ENCODE peak calls at places on chromosomes 13 and 19, in nine cellular contexts. J is upper lobe of left lung, D is ovary, O is suprapubic skin, I is stomach, S is tibial nerve, R is sigmoid colon, X is A549, K is esophagus muscularis mucosa. T is an unnamed sample.

GRCh38 chr19:56829586-56829985 is 10.9 kb downstream of the PEG3 start:
- DNase-seq in X (no peak), S (no peak), D (no peak), R (no peak), K (no peak), O (no peak), I (no peak), J (no peak), T (no peak)

GRCh38 chr19:918481-919156 is 1.5 kb downstream of the KISS1R start:
- DNase-seq in X (no peak), I (no peak), O (no peak), D (no peak), R (no peak), K (no peak), J (peak), S (no peak), T (no peak)

GRCh38 chr13:73465629-73465974 is 406.8 kb downstream of the KLF5 start:
- DNase-seq in S (no peak), O (no peak), R (no peak), K (no peak), X (peak), J (no peak), D (no peak), I (no peak), T (peak)

GRCh38 chr19:6767357-6768235 is at the start of gene SH2D3A:
- DNase-seq in D (peak), K (no peak), S (no peak), J (peak), O (peak), X (peak), I (peak), R (peak), T (peak)

GRCh38 chr19:18939922-18940775 is 868 bp downstream of the HOMER3 start:
- DNase-seq in D (peak), R (peak), I (peak), O (peak), K (no peak), X (no peak), J (peak), S (peak), T (peak)

GRCh38 chr19:55689366-55690108 is 14.5 kb downstream of the EPN1 start:
- DNase-seq in O (peak), I (no peak), K (no peak), D (no peak), J (peak), X (no peak), R (peak), S (no peak), T (no peak)

GRCh38 chr13:25429466-25429865 is 57.7 kb downstream of the ATP8A2 start:
- DNase-seq in J (peak), D (no peak), S (no peak), X (no peak), I (no peak), O (no peak), K (no peak), R (no peak), T (no peak)

GRCh38 chr19:45667620-45668341 is at the start of gene GIPR:
- DNase-seq in S (no peak), J (peak), K (no peak), D (no peak), I (peak), O (no peak), R (no peak), X (peak), T (peak)

GRCh38 chr13:99031725-99032298 is 53.9 kb upstream of the DOCK9 start:
- DNase-seq in D (no peak), S (no peak), J (no peak), O (no peak), K (no peak), R (no peak), X (no peak), I (no peak), T (no peak)

GRCh38 chr19:8481191-8481590 is 21.2 kb downstream of the PRAM1 start:
- DNase-seq in K (no peak), J (peak), S (no peak), I (no peak), D (no peak), O (peak), R (no peak), X (no peak), T (no peak)

GRCh38 chr13:107819071-107819470 is 396.3 kb downstream of the LIG4 start:
- DNase-seq in D (no peak), R (no peak), X (no peak), J (no peak), I (no peak), K (no peak), O (no peak), S (no peak), T (no peak)

GRCh38 chr19:5397804-5398692 is 57.2 kb upstream of the ZNRF4 start:
- DNase-seq in O (no peak), S (no peak), R (no peak), D (no peak), X (peak), J (no peak), K (no peak), I (no peak), T (no peak)

GRCh38 chr19:13132471-13133166 is 14.6 kb downstream of the NACC1 start:
- DNase-seq in S (no peak), O (no peak), D (no peak), K (no peak), J (no peak), X (no peak), R (no peak), I (no peak), T (no peak)

GRCh38 chr19:19550454-19550842 is 12.4 kb downstream of the CILP2 start:
- DNase-seq in I (no peak), S (no peak), O (no peak), X (no peak), K (no peak), J (no peak), R (no peak), D (no peak), T (no peak)

GRCh38 chr13:50908371-50908770 is 1.2 kb upstream of the RNASEH2B start:
- DNase-seq in S (no peak), O (no peak), J (no peak), I (no peak), K (no peak), D (no peak), X (no peak), R (no peak), T (no peak)

GRCh38 chr13:111177803-111178389 is 62.8 kb downstream of the ARHGEF7 start:
- DNase-seq in O (no peak), K (no peak), I (no peak), S (no peak), X (no peak), D (no peak), R (no peak), J (no peak), T (no peak)

GRCh38 chr19:50040967-50041366 is 15.2 kb downstream of the ZNF473 start:
- DNase-seq in X (no peak), K (no peak), O (no peak), D (no peak), J (no peak), R (no peak), I (peak), S (no peak), T (no peak)

GRCh38 chr19:28519950-28520861 is 692.7 kb downstream of the UQCRFS1 start:
- DNase-seq in O (no peak), J (peak), R (no peak), X (no peak), S (no peak), D (no peak), K (peak), I (no peak), T (no peak)

GRCh38 chr13:112771139-112771876 is 81.5 kb downstream of the ATP11A start:
- DNase-seq in D (no peak), K (no peak), R (no peak), X (no peak), S (no peak), O (no peak), J (no peak), I (no peak), T (no peak)

GRCh38 chr13:27023385-27023784 is 148.2 kb downstream of the USP12 start:
- DNase-seq in K (no peak), S (no peak), D (no peak), X (no peak), J (no peak), O (no peak), R (no peak), I (no peak), T (no peak)

GRCh38 chr19:58351558-58351878 is 1.8 kb downstream of the A1BG start:
- DNase-seq in D (no peak), X (no peak), S (no peak), R (no peak), O (no peak), J (no peak), K (no peak), I (no peak), T (no peak)

GRCh38 chr13:100588350-100589177 is at the start of gene GGACT:
- DNase-seq in X (peak), S (peak), R (peak), K (no peak), J (peak), O (peak), D (peak), I (peak), T (peak)

GRCh38 chr19:34241513-34242337 is 12.6 kb upstream of the GARRE1 start:
- DNase-seq in J (peak), D (no peak), X (peak), S (no peak), K (no peak), O (peak), R (no peak), I (peak), T (peak)

GRCh38 chr19:16014923-16015804 is 61.1 kb upstream of the TPM4 start:
- DNase-seq in D (peak), K (no peak), X (no peak), S (no peak), O (no peak), R (no peak), J (no peak), I (peak), T (no peak)

DNA sequence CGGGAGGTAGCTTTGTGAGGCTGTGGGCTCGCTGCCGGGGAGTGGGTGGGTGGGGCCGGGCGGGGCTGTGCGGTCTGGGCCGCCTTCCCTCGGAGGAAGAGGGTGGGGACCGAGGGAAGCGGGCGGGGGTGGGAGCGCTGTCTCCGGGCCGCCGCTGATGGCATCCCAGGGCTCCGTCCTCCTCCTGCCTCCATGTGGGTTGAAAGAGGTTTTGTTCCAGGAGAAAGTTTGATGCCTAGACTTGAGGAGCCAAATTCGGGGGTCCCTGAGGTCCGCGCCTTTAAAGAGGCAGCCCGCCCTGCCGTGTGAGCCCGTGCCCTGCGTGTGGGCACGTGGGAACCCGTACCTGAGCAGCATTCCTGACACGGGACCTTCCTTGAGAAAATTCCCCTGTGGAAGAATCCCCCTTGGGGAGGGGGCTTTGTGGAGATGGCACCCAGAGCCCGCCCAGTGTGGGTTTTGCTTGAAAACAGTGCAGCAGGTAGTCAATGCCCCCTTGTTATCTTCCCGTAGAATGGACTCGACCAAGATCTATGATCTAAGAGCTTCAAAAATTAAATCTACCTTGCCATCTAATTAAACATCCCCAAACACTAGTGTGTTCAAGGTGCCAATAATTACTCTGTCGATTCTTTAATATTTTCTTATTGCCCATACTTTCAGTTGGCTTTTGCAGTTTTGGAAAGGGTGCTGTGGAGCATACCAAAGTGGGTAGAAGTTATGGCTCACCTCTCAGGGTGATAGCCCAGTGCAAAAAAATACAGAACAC is 107.8 kb downstream of the RXFP2 start:
- DNase-seq in J (no peak), D (no peak), X (no peak), K (no peak), I (no peak), R (peak), S (no peak), O (no peak), T (no peak)
- TF ChIP-seq EP300 in J (no peak), D (no peak), X (no peak), K (no peak), I (no peak), R (no peak), S (no peak), O (no peak), T (no peak)

GRCh38 chr13:46914341-46914740 is 17.5 kb upstream of the HTR2A start:
- DNase-seq in J (no peak), K (no peak), O (no peak), S (no peak), R (no peak), X (no peak), D (no peak), I (no peak), T (no peak)
- TF ChIP-seq EP300 in J (no peak), K (no peak), O (no peak), S (no peak), R (no peak), X (no peak), D (no peak), I (no peak), T (no peak)

GRCh38 chr13:102197193-102197592 is 204.7 kb downstream of the FGF14 start:
- DNase-seq in S (no peak), R (no peak), X (peak), I (no peak), J (no peak), D (no peak), K (no peak), O (no peak), T (no peak)

GRCh38 chr13:102198418-102199322 is 203.2 kb downstream of the FGF14 start:
- DNase-seq in J (no peak), O (no peak), S (no peak), K (no peak), I (no peak), X (no peak), R (no peak), D (no peak), T (no peak)

GRCh38 chr13:102190930-102191329 is 210.9 kb downstream of the FGF14 start:
- DNase-seq in D (no peak), J (no peak), X (no peak), I (no peak), S (no peak), R (no peak), O (no peak), K (no peak), T (no peak)

GRCh38 chr13:102191951-102192461 is 209.8 kb downstream of the FGF14 start:
- DNase-seq in K (no peak), R (no peak), J (no peak), D (no peak), S (no peak), O (no peak), X (no peak), I (no peak), T (no peak)

DNA sequence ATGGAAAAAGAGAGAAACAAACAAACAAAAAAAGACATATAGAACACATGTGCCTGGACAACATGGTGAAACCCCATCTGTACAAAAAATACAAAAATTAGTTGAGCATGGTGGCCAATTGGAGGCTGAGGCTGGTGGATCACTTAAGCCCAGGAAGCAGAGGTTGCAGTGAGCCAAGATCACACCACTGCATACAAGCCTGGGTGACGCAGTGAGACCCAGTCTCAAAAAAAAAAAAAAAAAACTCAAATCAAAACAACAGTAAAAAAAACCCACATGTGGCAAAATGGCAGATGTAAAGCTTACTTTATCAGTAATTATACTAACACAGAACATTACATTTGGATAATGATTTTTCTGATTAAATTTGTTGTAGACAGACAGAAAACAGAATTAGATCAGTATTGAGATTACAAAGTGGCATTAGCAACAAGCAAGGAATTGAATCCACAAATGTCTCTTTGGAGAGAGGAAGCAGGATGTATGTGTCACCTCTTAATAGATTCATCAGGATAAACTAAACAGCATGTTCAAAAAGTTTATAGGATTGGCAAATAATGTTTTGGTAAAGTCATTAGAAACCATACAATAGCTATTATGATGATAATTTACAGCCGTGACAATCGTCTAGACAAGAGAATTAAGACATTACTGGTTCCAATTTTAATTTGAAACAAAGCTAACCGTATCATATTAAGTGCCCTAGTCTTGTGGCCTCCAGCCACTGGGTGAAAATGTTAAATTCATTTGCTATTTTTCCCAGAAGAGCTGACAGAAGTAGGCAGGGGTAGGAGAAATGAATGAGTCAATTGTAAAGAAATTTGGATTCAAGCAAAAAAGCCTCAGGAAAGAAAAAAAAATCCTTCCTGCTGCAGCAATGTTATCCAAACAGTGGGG is 206.0 kb downstream of the FGF14 start:
- DNase-seq in I (no peak), D (no peak), X (no peak), S (no peak), K (no peak), R (no peak), J (no peak), O (no peak), T (no peak)
- TF ChIP-seq EP300 in I (no peak), D (no peak), X (no peak), S (no peak), K (no peak), R (no peak), J (no peak), O (no peak), T (no peak)

DNA sequence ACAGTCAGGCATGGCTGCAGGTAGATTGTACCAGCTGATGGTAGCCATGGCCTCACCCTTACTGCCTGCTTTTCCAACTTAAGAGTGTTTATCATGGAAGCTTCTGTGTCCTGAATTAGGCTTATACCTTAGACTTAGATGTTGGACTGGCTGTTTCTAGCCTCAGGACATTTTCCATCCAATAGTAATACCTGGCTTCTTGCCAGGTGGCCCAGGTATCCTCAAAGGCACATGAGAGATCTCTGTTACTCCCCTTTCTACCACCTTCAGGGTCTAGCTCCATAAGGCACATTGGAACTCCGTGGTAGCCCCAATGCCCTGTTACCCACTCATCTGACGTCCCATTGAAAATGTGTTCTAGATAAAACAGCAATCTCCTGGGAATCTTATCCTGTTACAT is 407.5 kb downstream of the SPRY2 start:
- DNase-seq in D (no peak), S (no peak), J (no peak), X (no peak), O (no peak), R (no peak), I (no peak), K (no peak), T (no peak)
- TF ChIP-seq EP300 in D (no peak), S (no peak), J (no peak), X (no peak), O (no peak), R (no peak), I (no peak), K (no peak), T (no peak)

GRCh38 chr19:10419646-10420443 is 493 bp upstream of the PDE4A start:
- DNase-seq in S (no peak), K (no peak), J (peak), X (peak), R (no peak), I (no peak), O (no peak), D (no peak), T (no peak)
- TF ChIP-seq EP300 in S (no peak), K (no peak), J (no peak), X (no peak), R (no peak), I (no peak), O (no peak), D (no peak), T (no peak)

GRCh38 chr13:40680659-40681323 is 14.3 kb upstream of the FOXO1 start:
- DNase-seq in I (no peak), O (no peak), D (no peak), R (no peak), X (no peak), S (no peak), J (no peak), K (no peak), T (no peak)

GRCh38 chr13:40677064-40677463 is 10.6 kb upstream of the FOXO1 start:
- DNase-seq in J (no peak), X (no peak), R (no peak), O (no peak), S (no peak), I (no peak), K (no peak), D (no peak), T (no peak)

GRCh38 chr13:40682449-40683240 is 16.2 kb upstream of the FOXO1 start:
- DNase-seq in J (no peak), I (no peak), O (no peak), S (no peak), D (no peak), X (peak), K (no peak), R (no peak), T (no peak)

GRCh38 chr13:40679586-40679985 is 13.1 kb upstream of the FOXO1 start:
- DNase-seq in R (no peak), K (no peak), I (no peak), X (no peak), O (no peak), D (no peak), J (no peak), S (no peak), T (no peak)

GRCh38 chr13:40681341-40682051 is 15.1 kb upstream of the FOXO1 start:
- DNase-seq in O (no peak), R (no peak), K (no peak), D (no peak), I (no peak), S (no peak), J (no peak), X (no peak), T (no peak)
- TF ChIP-seq EP300 in O (no peak), R (no peak), K (no peak), D (no peak), I (no peak), S (no peak), J (no peak), X (no peak), T (no peak)

DNA sequence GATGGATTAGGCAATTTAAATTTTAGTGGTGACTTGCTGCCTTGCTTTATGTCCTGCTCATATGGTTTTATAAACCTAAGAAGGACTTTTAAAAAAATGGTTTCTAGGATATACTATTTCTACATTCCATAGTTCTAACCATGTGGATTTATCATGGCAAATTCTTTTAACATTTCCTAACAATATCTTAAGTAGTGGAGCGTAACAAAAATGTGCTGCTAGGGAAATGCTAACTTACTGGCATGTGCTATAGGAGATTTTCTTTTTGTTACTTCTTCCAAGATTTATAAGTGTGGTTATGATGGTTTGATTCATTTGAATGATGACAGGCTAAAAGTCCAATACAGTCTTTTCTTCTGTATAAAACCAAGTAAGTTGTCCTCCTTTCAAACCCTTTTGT is 713.7 kb downstream of the SLITRK1 start:
- DNase-seq in X (no peak), O (no peak), D (no peak), J (no peak), R (no peak), K (no peak), I (no peak), S (no peak), T (no peak)
- TF ChIP-seq EP300 in X (no peak), O (no peak), D (no peak), J (no peak), R (no peak), K (no peak), I (no peak), S (no peak), T (no peak)

GRCh38 chr13:97240789-97241734 is 18.9 kb downstream of the MBNL2 start:
- DNase-seq in S (no peak), K (no peak), D (no peak), I (no peak), O (no peak), R (no peak), X (no peak), J (no peak), T (no peak)

GRCh38 chr13:97239943-97240788 is 18.0 kb downstream of the MBNL2 start:
- DNase-seq in I (no peak), K (no peak), R (no peak), S (no peak), J (no peak), X (no peak), O (no peak), D (no peak), T (no peak)

GRCh38 chr13:97243915-97244820 is 22.0 kb downstream of the MBNL2 start:
- DNase-seq in X (no peak), J (no peak), S (no peak), R (no peak), I (no peak), D (no peak), K (no peak), O (no peak), T (no peak)

GRCh38 chr13:97242755-97243497 is 20.8 kb downstream of the MBNL2 start:
- DNase-seq in K (no peak), S (no peak), O (no peak), I (no peak), R (no peak), J (peak), D (no peak), X (no peak), T (no peak)

GRCh38 chr13:97241761-97242160 is 19.6 kb downstream of the MBNL2 start:
- DNase-seq in X (no peak), K (no peak), J (no peak), S (no peak), I (no peak), D (no peak), O (no peak), R (no peak), T (no peak)
- TF ChIP-seq EP300 in X (no peak), K (no peak), J (no peak), S (peak), I (no peak), D (no peak), O (no peak), R (no peak), T (no peak)